ENCODE peak calls at places on chromosome 17, in nine cellular contexts. One of them, this sample, is unnamed.
A peak's percentile ranks its signal among the peaks of the same experiment; 100 is the strongest.

GRCh38 chr17:49843774-49844350 is 4.0 kb downstream of the TAC4 start:
- DNase-seq in transverse colon: no peak
- DNase-seq in bronchial epithelial cell: no peak
- DNase-seq in ovary: no peak
- DNase-seq in epithelial cell of proximal tubule: no peak
- DNase-seq in IMR-90: no peak
- DNase-seq in mucosa of descending colon: no peak
- DNase-seq in psoas muscle: no peak
- DNase-seq in cardiac fibroblast: peak; percentile 33
- DNase-seq in this sample: no peak

GRCh38 chr17:32504166-32504990 is 17.6 kb downstream of the CDK5R1 start:
- DNase-seq in bronchial epithelial cell: no peak
- DNase-seq in mucosa of descending colon: peak; percentile 39
- DNase-seq in IMR-90: no peak
- DNase-seq in epithelial cell of proximal tubule: no peak
- DNase-seq in transverse colon: no peak
- DNase-seq in psoas muscle: peak; percentile 55
- DNase-seq in ovary: no peak
- DNase-seq in cardiac fibroblast: peak; percentile 36
- DNase-seq in this sample: peak; percentile 31

GRCh38 chr17:18328643-18329204 is 13.6 kb downstream of the SMCR8 start:
- DNase-seq in cardiac fibroblast: no peak
- DNase-seq in ovary: no peak
- DNase-seq in epithelial cell of proximal tubule: no peak
- DNase-seq in psoas muscle: no peak
- DNase-seq in bronchial epithelial cell: no peak
- DNase-seq in transverse colon: no peak
- DNase-seq in mucosa of descending colon: no peak
- DNase-seq in IMR-90: no peak
- DNase-seq in this sample: no peak

GRCh38 chr17:57553525-57553924 is 191.6 kb downstream of the CCDC182 start:
- DNase-seq in cardiac fibroblast: peak; percentile 22
- DNase-seq in IMR-90: peak; percentile 80
- DNase-seq in mucosa of descending colon: no peak
- DNase-seq in psoas muscle: no peak
- DNase-seq in epithelial cell of proximal tubule: no peak
- DNase-seq in transverse colon: no peak
- DNase-seq in bronchial epithelial cell: no peak
- DNase-seq in ovary: peak; percentile 46
- DNase-seq in this sample: no peak

GRCh38 chr17:45296833-45297124 is 20.0 kb downstream of the MAP3K14 start:
- DNase-seq in bronchial epithelial cell: no peak
- DNase-seq in psoas muscle: no peak
- DNase-seq in ovary: no peak
- DNase-seq in mucosa of descending colon: no peak
- DNase-seq in cardiac fibroblast: no peak
- DNase-seq in epithelial cell of proximal tubule: no peak
- DNase-seq in IMR-90: no peak
- DNase-seq in transverse colon: peak; percentile 73
- DNase-seq in this sample: no peak

GRCh38 chr17:58311429-58311894 is 17.1 kb downstream of the TSPOAP1 start:
- DNase-seq in ovary: no peak
- DNase-seq in mucosa of descending colon: no peak
- DNase-seq in bronchial epithelial cell: no peak
- DNase-seq in epithelial cell of proximal tubule: no peak
- DNase-seq in psoas muscle: no peak
- DNase-seq in transverse colon: no peak
- DNase-seq in IMR-90: no peak
- DNase-seq in cardiac fibroblast: no peak
- DNase-seq in this sample: no peak

GRCh38 chr17:5678171-5678570 is 93.9 kb upstream of the NLRP1 start:
- DNase-seq in epithelial cell of proximal tubule: no peak
- DNase-seq in bronchial epithelial cell: no peak
- DNase-seq in cardiac fibroblast: no peak
- DNase-seq in IMR-90: no peak
- DNase-seq in ovary: no peak
- DNase-seq in psoas muscle: no peak
- DNase-seq in mucosa of descending colon: no peak
- DNase-seq in transverse colon: no peak
- DNase-seq in this sample: no peak

GRCh38 chr17:55889271-55889670 is 138.4 kb downstream of the PCTP start:
- DNase-seq in epithelial cell of proximal tubule: no peak
- DNase-seq in ovary: no peak
- DNase-seq in cardiac fibroblast: no peak
- DNase-seq in bronchial epithelial cell: peak; percentile 22
- DNase-seq in psoas muscle: no peak
- DNase-seq in mucosa of descending colon: no peak
- DNase-seq in transverse colon: no peak
- DNase-seq in IMR-90: no peak
- DNase-seq in this sample: no peak

GRCh38 chr17:73096866-73097265 is 4.4 kb upstream of the SLC39A11 start:
- DNase-seq in cardiac fibroblast: peak; percentile 3
- DNase-seq in ovary: no peak
- DNase-seq in mucosa of descending colon: no peak
- DNase-seq in transverse colon: no peak
- DNase-seq in epithelial cell of proximal tubule: no peak
- DNase-seq in IMR-90: no peak
- DNase-seq in bronchial epithelial cell: no peak
- DNase-seq in psoas muscle: no peak
- DNase-seq in this sample: no peak

GRCh38 chr17:35432176-35433074 is at the start of gene SLFN12:
- DNase-seq in transverse colon: peak; percentile 43
- DNase-seq in ovary: peak; percentile 58
- DNase-seq in mucosa of descending colon: peak; percentile 29
- DNase-seq in cardiac fibroblast: peak; percentile 97
- DNase-seq in epithelial cell of proximal tubule: peak; percentile 84
- DNase-seq in IMR-90: peak; percentile 98
- DNase-seq in bronchial epithelial cell: peak; percentile 86
- DNase-seq in psoas muscle: peak; percentile 49
- DNase-seq in this sample: peak; percentile 76

GRCh38 chr17:79836952-79837887 is 2.0 kb downstream of the CBX4 start:
- DNase-seq in psoas muscle: peak; percentile 76
- DNase-seq in IMR-90: peak; percentile 74
- DNase-seq in mucosa of descending colon: peak; percentile 89
- DNase-seq in bronchial epithelial cell: peak; percentile 79
- DNase-seq in ovary: peak; percentile 37
- DNase-seq in transverse colon: peak; percentile 91
- DNase-seq in cardiac fibroblast: peak; percentile 73
- DNase-seq in epithelial cell of proximal tubule: no peak
- DNase-seq in this sample: no peak

GRCh38 chr17:32320847-32321246 is 21.1 kb downstream of the C17orf75 start:
- DNase-seq in psoas muscle: no peak
- DNase-seq in mucosa of descending colon: no peak
- DNase-seq in epithelial cell of proximal tubule: no peak
- DNase-seq in transverse colon: no peak
- DNase-seq in cardiac fibroblast: no peak
- DNase-seq in bronchial epithelial cell: no peak
- DNase-seq in IMR-90: no peak
- DNase-seq in ovary: no peak
- DNase-seq in this sample: no peak

GRCh38 chr17:9241371-9241712 is 220.0 kb downstream of the NTN1 start:
- DNase-seq in epithelial cell of proximal tubule: no peak
- DNase-seq in psoas muscle: peak; percentile 38
- DNase-seq in transverse colon: peak; percentile 26
- DNase-seq in IMR-90: no peak
- DNase-seq in cardiac fibroblast: no peak
- DNase-seq in mucosa of descending colon: peak; percentile 55
- DNase-seq in bronchial epithelial cell: no peak
- DNase-seq in ovary: peak; percentile 55
- DNase-seq in this sample: no peak

GRCh38 chr17:7380855-7381683 is at the start of gene TNK1:
- DNase-seq in bronchial epithelial cell: peak; percentile 62
- DNase-seq in epithelial cell of proximal tubule: no peak
- DNase-seq in transverse colon: peak; percentile 87
- DNase-seq in IMR-90: no peak
- DNase-seq in psoas muscle: peak; percentile 32
- DNase-seq in cardiac fibroblast: no peak
- DNase-seq in mucosa of descending colon: peak; percentile 89
- DNase-seq in ovary: peak; percentile 67
- DNase-seq in this sample: no peak

GRCh38 chr17:60165976-60166375 is 16.2 kb downstream of the CA4 start:
- DNase-seq in transverse colon: peak; percentile 76
- DNase-seq in psoas muscle: no peak
- DNase-seq in ovary: no peak
- DNase-seq in bronchial epithelial cell: peak; percentile 18
- DNase-seq in epithelial cell of proximal tubule: no peak
- DNase-seq in cardiac fibroblast: no peak
- DNase-seq in mucosa of descending colon: peak; percentile 73
- DNase-seq in IMR-90: no peak
- DNase-seq in this sample: no peak

GRCh38 chr17:55726440-55726839 is 3.8 kb upstream of the TMEM100 start:
- DNase-seq in psoas muscle: peak; percentile 47
- DNase-seq in ovary: peak; percentile 69
- DNase-seq in cardiac fibroblast: peak; percentile 93
- DNase-seq in bronchial epithelial cell: peak; percentile 85
- DNase-seq in transverse colon: peak; percentile 17
- DNase-seq in epithelial cell of proximal tubule: no peak
- DNase-seq in IMR-90: peak; percentile 91
- DNase-seq in mucosa of descending colon: no peak
- DNase-seq in this sample: peak; percentile 75

GRCh38 chr17:7429722-7430121 is 1.1 kb downstream of the SPEM3 start:
- DNase-seq in cardiac fibroblast: no peak
- DNase-seq in bronchial epithelial cell: no peak
- DNase-seq in psoas muscle: no peak
- DNase-seq in ovary: no peak
- DNase-seq in mucosa of descending colon: no peak
- DNase-seq in transverse colon: no peak
- DNase-seq in epithelial cell of proximal tubule: no peak
- DNase-seq in IMR-90: no peak
- DNase-seq in this sample: no peak

GRCh38 chr17:77783991-77784820 is 174.3 kb upstream of the TNRC6C start:
- DNase-seq in psoas muscle: no peak
- DNase-seq in epithelial cell of proximal tubule: no peak
- DNase-seq in transverse colon: no peak
- DNase-seq in bronchial epithelial cell: no peak
- DNase-seq in cardiac fibroblast: no peak
- DNase-seq in IMR-90: no peak
- DNase-seq in ovary: no peak
- DNase-seq in mucosa of descending colon: peak; percentile 31
- DNase-seq in this sample: no peak

GRCh38 chr17:82973456-82974135 is 105.8 kb upstream of the METRNL start:
- DNase-seq in IMR-90: no peak
- DNase-seq in cardiac fibroblast: no peak
- DNase-seq in transverse colon: no peak
- DNase-seq in psoas muscle: no peak
- DNase-seq in bronchial epithelial cell: no peak
- DNase-seq in epithelial cell of proximal tubule: no peak
- DNase-seq in mucosa of descending colon: no peak
- DNase-seq in ovary: no peak
- DNase-seq in this sample: no peak

DNA sequence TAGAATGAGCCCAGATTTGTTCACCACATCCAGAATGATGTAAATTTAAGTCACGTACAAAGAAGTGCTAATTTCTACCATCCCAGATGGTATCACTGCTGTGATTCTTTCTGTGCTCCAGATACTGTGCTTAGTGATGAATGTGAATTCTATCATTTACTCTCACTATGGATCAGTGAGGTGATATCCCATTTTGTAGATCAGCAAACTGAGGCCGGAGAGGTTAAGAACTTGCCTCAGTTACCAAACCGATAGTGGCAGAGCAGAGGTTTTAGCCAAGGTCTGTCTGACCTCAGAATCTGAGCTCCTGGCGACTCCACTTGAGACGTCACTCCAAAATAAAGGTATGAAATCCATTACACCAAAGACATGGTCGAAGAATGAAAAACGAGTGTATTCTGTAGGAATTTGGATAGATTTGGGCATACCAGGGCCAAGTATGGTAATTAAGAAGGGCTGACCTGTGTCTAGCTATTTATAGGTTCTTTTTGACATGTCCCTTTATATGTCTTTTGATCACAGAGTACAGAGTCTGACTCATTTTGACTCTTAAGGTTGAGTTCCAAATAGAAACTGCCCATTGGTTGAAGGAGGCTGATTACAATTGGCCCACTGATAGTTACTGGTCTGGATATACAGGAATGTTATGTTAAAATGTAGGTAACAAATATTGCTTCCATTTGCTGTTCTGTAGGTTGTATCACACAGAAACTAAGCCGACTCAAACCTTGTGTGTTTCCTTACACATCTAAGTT is 10.0 kb downstream of the MAP2K6 start:
- DNase-seq in IMR-90: no peak
- DNase-seq in psoas muscle: no peak
- DNase-seq in cardiac fibroblast: no peak
- DNase-seq in transverse colon: no peak
- DNase-seq in bronchial epithelial cell: peak; percentile 53
- DNase-seq in mucosa of descending colon: no peak
- DNase-seq in epithelial cell of proximal tubule: no peak
- DNase-seq in ovary: no peak
- DNase-seq in this sample: no peak
- H3K4me3 ChIP-seq in IMR-90: no peak overlapping the region
- H3K4me3 ChIP-seq in psoas muscle: no peak overlapping the region
- H3K4me3 ChIP-seq in cardiac fibroblast: no peak overlapping the region
- H3K4me3 ChIP-seq in transverse colon: no peak overlapping the region
- H3K4me3 ChIP-seq in bronchial epithelial cell: no peak overlapping the region
- H3K4me3 ChIP-seq in mucosa of descending colon: no peak overlapping the region
- H3K4me3 ChIP-seq in epithelial cell of proximal tubule: no peak overlapping the region
- H3K4me3 ChIP-seq in ovary: no peak overlapping the region
- H3K4me3 ChIP-seq in this sample: no peak overlapping the region

GRCh38 chr17:68634345-68634876 is 33.2 kb upstream of the FAM20A start:
- DNase-seq in ovary: no peak
- DNase-seq in IMR-90: no peak
- DNase-seq in epithelial cell of proximal tubule: no peak
- DNase-seq in psoas muscle: no peak
- DNase-seq in transverse colon: no peak
- DNase-seq in bronchial epithelial cell: no peak
- DNase-seq in cardiac fibroblast: no peak
- DNase-seq in mucosa of descending colon: no peak
- DNase-seq in this sample: no peak
- TF ChIP-seq CTCF in ovary: no peak
- TF ChIP-seq CTCF in IMR-90: no peak
- TF ChIP-seq CTCF in epithelial cell of proximal tubule: no peak
- TF ChIP-seq CTCF in psoas muscle: no peak
- TF ChIP-seq CTCF in transverse colon: no peak
- TF ChIP-seq CTCF in bronchial epithelial cell: no peak
- TF ChIP-seq CTCF in cardiac fibroblast: no peak
- TF ChIP-seq CTCF in mucosa of descending colon: no peak
- TF ChIP-seq CTCF in this sample: no peak

GRCh38 chr17:46894024-46894423 is 28.9 kb upstream of the GOSR2 start:
- DNase-seq in bronchial epithelial cell: no peak
- DNase-seq in transverse colon: no peak
- DNase-seq in cardiac fibroblast: no peak
- DNase-seq in IMR-90: no peak
- DNase-seq in psoas muscle: no peak
- DNase-seq in mucosa of descending colon: no peak
- DNase-seq in epithelial cell of proximal tubule: no peak
- DNase-seq in ovary: no peak
- DNase-seq in this sample: no peak
- H3K4me3 ChIP-seq in bronchial epithelial cell: no peak overlapping the region
- H3K4me3 ChIP-seq in transverse colon: no peak overlapping the region
- H3K4me3 ChIP-seq in cardiac fibroblast: no peak overlapping the region
- H3K4me3 ChIP-seq in IMR-90: no peak overlapping the region
- H3K4me3 ChIP-seq in psoas muscle: no peak overlapping the region
- H3K4me3 ChIP-seq in mucosa of descending colon: no peak overlapping the region
- H3K4me3 ChIP-seq in epithelial cell of proximal tubule: no peak overlapping the region
- H3K4me3 ChIP-seq in ovary: no peak overlapping the region
- H3K4me3 ChIP-seq in this sample: no peak overlapping the region

DNA sequence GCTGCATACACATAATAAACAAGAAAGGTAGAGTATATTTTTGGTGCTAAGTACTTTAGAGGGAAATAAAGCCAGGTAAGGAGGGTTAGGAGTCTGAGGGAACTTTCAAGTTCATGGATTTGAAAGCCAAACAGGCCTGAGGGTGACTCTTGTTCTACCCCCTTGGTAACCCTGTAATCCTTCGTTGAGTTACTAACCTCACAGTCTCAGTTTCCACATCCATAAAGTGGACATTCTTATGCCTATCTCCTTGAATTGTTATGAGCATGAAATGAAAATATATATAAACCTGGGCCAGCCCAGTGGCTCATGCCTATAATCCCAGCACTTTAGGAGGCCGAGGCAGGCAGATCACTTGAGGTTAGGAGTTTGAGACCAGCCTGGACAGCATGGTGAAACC is 22.4 kb downstream of the PECAM1 start:
- DNase-seq in ovary: no peak
- DNase-seq in IMR-90: no peak
- DNase-seq in bronchial epithelial cell: no peak
- DNase-seq in psoas muscle: no peak
- DNase-seq in epithelial cell of proximal tubule: no peak
- DNase-seq in cardiac fibroblast: no peak
- DNase-seq in mucosa of descending colon: no peak
- DNase-seq in transverse colon: no peak
- DNase-seq in this sample: no peak
- TF ChIP-seq CTCF in ovary: no peak
- TF ChIP-seq CTCF in IMR-90: no peak
- TF ChIP-seq CTCF in bronchial epithelial cell: no peak
- TF ChIP-seq CTCF in psoas muscle: no peak
- TF ChIP-seq CTCF in epithelial cell of proximal tubule: no peak
- TF ChIP-seq CTCF in cardiac fibroblast: no peak
- TF ChIP-seq CTCF in mucosa of descending colon: no peak
- TF ChIP-seq CTCF in transverse colon: no peak
- TF ChIP-seq CTCF in this sample: no peak

This sample was measured in BJ.